ENCODE peak calls at places on chromosome 9, in five cellular contexts. V is heart right ventricle, F is colonic mucosa, O is upper lobe of right lung, T is K562. L is an unnamed sample.

GRCh38 chr9:33263131-33263935 is 1.2 kb downstream of the BAG1 start:
- DNase-seq in O (no peak), T (no peak), V (no peak), F (no peak), L (no peak)

GRCh38 chr9:81191222-81191621 is 498.1 kb downstream of the TLE1 start:
- DNase-seq in O (no peak), F (no peak), V (no peak), T (no peak), L (no peak)

GRCh38 chr9:125681086-125681622 is 25.9 kb downstream of the MAPKAP1 start:
- DNase-seq in O (no peak), T (no peak), V (no peak), F (no peak), L (no peak)

GRCh38 chr9:98226968-98227367 is 28.5 kb downstream of the TBC1D2 start:
- DNase-seq in O (no peak), T (no peak), F (no peak), V (no peak), L (no peak)

GRCh38 chr9:78860806-78861475 is 564.0 kb downstream of the PSAT1 start:
- DNase-seq in T (no peak), F (no peak), V (no peak), O (no peak), L (no peak)

GRCh38 chr9:98210435-98210834 is 18.0 kb upstream of the CORO2A start:
- DNase-seq in T (no peak), O (no peak), V (no peak), F (no peak), L (no peak)

GRCh38 chr9:14923701-14924100 is 13.5 kb upstream of the FREM1 start:
- DNase-seq in V (no peak), F (no peak), O (no peak), T (no peak), L (no peak)

GRCh38 chr9:131661954-131662621 is 77.8 kb downstream of the RAPGEF1 start:
- DNase-seq in V (no peak), T (peak), F (no peak), O (no peak), L (no peak)

GRCh38 chr9:2809692-2810423 is 34.0 kb downstream of the PUM3 start:
- DNase-seq in T (no peak), O (no peak), F (no peak), V (no peak), L (no peak)

GRCh38 chr9:107144475-107144874 is 138.6 kb upstream of the RAD23B start:
- DNase-seq in O (no peak), V (no peak), T (no peak), F (no peak), L (no peak)

GRCh38 chr9:119091074-119091473 is 278.2 kb downstream of the BRINP1 start:
- DNase-seq in O (no peak), T (no peak), F (no peak), V (no peak), L (no peak)

GRCh38 chr9:69173497-69173890 is 583 bp upstream of the TJP2 start:
- DNase-seq in T (no peak), F (no peak), V (no peak), O (no peak), L (no peak)

GRCh38 chr9:95250462-95251058 is 66.9 kb downstream of the FANCC start:
- DNase-seq in O (no peak), T (no peak), F (no peak), V (no peak), L (no peak)

GRCh38 chr9:88182501-88182900 is 44.2 kb upstream of the SPATA31C2 start:
- DNase-seq in V (no peak), O (no peak), F (no peak), T (no peak), L (no peak)

GRCh38 chr9:135101486-135101885 is 14.0 kb downstream of the OLFM1 start:
- DNase-seq in O (no peak), V (no peak), F (no peak), T (no peak), L (no peak)

GRCh38 chr9:126160067-126160853 is 166.4 kb upstream of the MVB12B start:
- DNase-seq in F (no peak), T (no peak), O (peak), V (no peak), L (no peak)

GRCh38 chr9:80359941-80360881 is 788.4 kb downstream of the TLE4 start:
- DNase-seq in T (no peak), O (no peak), V (no peak), F (no peak), L (no peak)

GRCh38 chr9:130118841-130119520 is 53.2 kb upstream of the NCS1 start:
- DNase-seq in O (no peak), V (no peak), T (no peak), F (no peak), L (no peak)

GRCh38 chr9:114691046-114691955 is 9.3 kb upstream of the TEX48 start:
- DNase-seq in F (no peak), V (no peak), T (no peak), O (no peak), L (no peak)

DNA sequence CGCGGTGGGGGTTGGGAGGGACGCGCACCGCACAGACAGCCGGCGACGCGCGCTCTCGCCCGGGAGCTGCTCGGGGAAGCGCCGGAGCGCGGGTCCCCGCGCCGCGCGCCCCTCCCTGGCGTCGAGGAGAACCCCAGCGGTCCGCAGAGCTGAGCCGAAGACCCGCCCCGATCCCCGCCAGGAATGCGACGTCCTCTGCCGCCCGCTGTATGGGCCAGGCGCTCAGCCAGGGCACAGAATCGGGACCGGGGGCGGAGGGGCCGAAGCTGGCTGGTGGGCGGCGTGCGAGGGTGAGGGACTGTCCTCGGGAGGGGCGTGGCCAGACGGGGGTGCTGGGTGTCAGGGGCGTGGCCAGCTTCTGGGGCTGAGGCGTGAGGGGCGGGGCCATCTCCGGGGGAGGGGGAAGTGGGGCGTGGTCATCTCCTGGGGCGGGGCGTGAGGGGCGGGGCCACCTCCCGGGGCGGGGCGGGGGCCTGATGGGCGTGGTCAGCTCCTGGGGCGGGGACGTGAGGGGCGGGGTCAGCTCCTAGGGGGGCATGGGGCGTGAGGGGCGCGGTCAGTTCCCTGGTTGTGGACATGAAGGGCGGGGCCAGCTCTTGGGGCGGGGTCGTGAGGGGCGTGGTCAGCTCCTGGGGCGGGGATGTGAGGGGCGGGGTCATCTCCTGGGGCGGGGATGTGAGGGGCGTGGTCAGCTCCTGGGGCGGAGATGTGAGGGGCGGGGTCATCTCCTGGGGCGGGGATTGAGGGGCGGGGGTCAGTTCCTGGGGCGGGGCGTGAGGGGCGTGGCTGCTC is 965 bp downstream of the PTGDS start:
- DNase-seq in T (peak), F (peak), V (peak), O (peak), L (no peak)
- TF ChIP-seq CTCF in T (no peak), F (no peak), V (no peak), O (no peak), L (no peak)

DNA sequence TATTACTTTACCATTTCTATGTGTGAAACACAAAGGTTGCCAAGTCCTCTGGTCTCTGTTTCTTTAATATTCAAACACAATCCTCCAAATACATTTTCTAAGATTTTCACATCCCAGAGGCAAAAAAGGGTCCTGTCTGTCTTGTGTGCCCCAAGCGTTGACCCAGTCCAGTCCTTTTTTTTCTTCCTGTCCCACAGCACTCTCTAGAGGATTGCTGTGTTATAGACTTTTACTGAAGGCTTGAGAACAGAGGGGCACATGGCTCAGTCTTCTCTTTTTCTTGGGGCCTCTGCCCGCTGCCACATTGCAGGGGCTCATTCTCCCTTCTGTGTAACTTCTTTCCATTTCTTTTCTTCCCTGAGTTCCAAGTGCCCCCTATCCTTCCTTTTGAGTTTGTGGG is 78.6 kb upstream of the SLC28A3 start:
- DNase-seq in V (no peak), F (no peak), T (no peak), O (no peak), L (no peak)
- TF ChIP-seq CTCF in V (peak), F (no peak), T (peak), O (no peak), L (peak)

GRCh38 chr9:108776920-108777650 is 78.7 kb downstream of the ACTL7B start:
- DNase-seq in V (no peak), F (no peak), O (no peak), T (no peak), L (no peak)
- TF ChIP-seq CTCF in V (peak), F (no peak), O (peak), T (no peak), L (peak)

GRCh38 chr9:124357591-124358361 is 57.5 kb downstream of the PSMB7 start:
- DNase-seq in O (no peak), T (no peak), V (no peak), F (no peak), L (no peak)
- TF ChIP-seq CTCF in O (no peak), T (peak), V (peak), F (no peak), L (peak)

DNA sequence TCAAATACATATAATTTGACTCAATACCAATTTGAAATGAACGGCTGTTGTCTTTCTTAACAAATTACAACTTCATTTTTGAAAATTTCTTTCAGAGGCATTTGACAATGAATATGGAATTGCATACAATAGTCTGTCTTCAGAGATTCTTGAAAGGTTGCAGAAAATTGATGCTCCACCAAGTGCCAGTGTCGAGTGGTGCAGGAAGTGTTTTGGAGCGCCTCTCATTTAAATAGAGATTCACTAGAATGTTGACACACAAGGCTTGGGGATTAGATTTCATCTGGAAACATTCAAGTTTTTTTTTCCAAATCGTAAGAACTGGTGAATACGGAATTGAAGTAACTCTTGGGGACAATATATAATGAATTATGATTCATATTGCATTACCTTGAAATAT is 8.1 kb downstream of the RPS6 start:
- DNase-seq in V (no peak), T (no peak), F (no peak), O (no peak), L (no peak)
- TF ChIP-seq CTCF in V (no peak), T (no peak), F (no peak), O (no peak), L (no peak)

GRCh38 chr9:136782452-136782851 is 8.7 kb upstream of the TMEM141 start:
- DNase-seq in V (no peak), T (no peak), F (no peak), O (no peak), L (no peak)

GRCh38 chr9:136784249-136784996 is 6.7 kb upstream of the TMEM141 start:
- DNase-seq in O (no peak), F (peak), V (no peak), T (peak), L (no peak)

GRCh38 chr9:136776947-136777346 is 12.6 kb upstream of the LCN15 start:
- DNase-seq in F (no peak), T (no peak), V (no peak), O (no peak), L (no peak)

GRCh38 chr9:136777359-136777758 is 13.0 kb upstream of the LCN15 start:
- DNase-seq in F (peak), V (no peak), O (no peak), T (no peak), L (no peak)

GRCh38 chr9:136779808-136780207 is 11.3 kb upstream of the TMEM141 start:
- DNase-seq in T (no peak), V (no peak), F (no peak), O (no peak), L (no peak)
- TF ChIP-seq CTCF in T (no peak), V (no peak), F (no peak), O (no peak), L (no peak)

GRCh38 chr9:127916665-127917581 is at the start of gene ST6GALNAC4:
- DNase-seq in F (peak), O (peak), V (peak), T (peak), L (peak)

GRCh38 chr9:127915325-127915752 is 1.5 kb downstream of the ST6GALNAC4 start:
- DNase-seq in V (no peak), T (peak), F (peak), O (no peak), L (no peak)

GRCh38 chr9:127917603-127918002 is 762 bp upstream of the ST6GALNAC4 start:
- DNase-seq in O (no peak), F (no peak), T (no peak), V (no peak), L (no peak)

GRCh38 chr9:127913682-127914081 is 3.2 kb downstream of the ST6GALNAC4 start:
- DNase-seq in F (peak), O (no peak), V (no peak), T (no peak), L (no peak)

GRCh38 chr9:127915801-127916664 is 808 bp downstream of the ST6GALNAC4 start:
- DNase-seq in T (no peak), F (peak), O (no peak), V (no peak), L (no peak)
- TF ChIP-seq CTCF in T (no peak), F (no peak), O (no peak), V (no peak), L (no peak)

DNA sequence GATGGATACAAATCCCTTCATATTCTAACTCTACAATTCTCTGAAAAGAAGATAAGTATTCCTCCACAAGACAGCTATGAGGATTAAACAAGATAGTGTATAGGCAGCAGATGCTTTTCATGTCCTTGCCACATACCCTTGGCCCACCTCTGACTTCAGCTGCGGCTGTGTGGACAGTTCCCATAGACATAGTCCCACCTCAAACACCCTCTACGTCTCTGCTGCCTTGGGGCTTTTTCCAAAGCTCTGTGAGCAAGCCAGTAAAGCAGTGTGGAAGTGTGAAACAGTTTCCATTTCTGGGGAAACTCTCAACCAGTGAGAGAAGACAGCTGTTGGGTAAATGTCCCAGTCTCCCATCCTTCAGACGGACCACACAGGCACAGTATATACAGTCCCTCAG is 125.5 kb downstream of the CDK5RAP2 start:
- DNase-seq in V (no peak), T (no peak), O (no peak), F (no peak), L (no peak)
- TF ChIP-seq CTCF in V (no peak), T (no peak), O (no peak), F (no peak), L (no peak)

GRCh38 chr9:10274983-10275382 is 337.8 kb downstream of the PTPRD start:
- DNase-seq in V (no peak), O (no peak), T (no peak), F (no peak), L (no peak)
- TF ChIP-seq CTCF in V (no peak), O (no peak), T (no peak), F (no peak), L (peak)

GRCh38 chr9:5428172-5428571 is 9.6 kb downstream of the PLGRKT start:
- DNase-seq in F (no peak), O (no peak), T (no peak), V (no peak), L (no peak)

GRCh38 chr9:5428794-5429528 is 8.8 kb downstream of the PLGRKT start:
- DNase-seq in T (no peak), V (no peak), F (no peak), O (no peak), L (no peak)

GRCh38 chr9:5427005-5427404 is 10.7 kb downstream of the PLGRKT start:
- DNase-seq in T (no peak), F (no peak), V (no peak), O (no peak), L (no peak)

GRCh38 chr9:5422276-5422675 is 15.4 kb downstream of the PLGRKT start:
- DNase-seq in T (no peak), F (no peak), O (no peak), V (no peak), L (no peak)

DNA sequence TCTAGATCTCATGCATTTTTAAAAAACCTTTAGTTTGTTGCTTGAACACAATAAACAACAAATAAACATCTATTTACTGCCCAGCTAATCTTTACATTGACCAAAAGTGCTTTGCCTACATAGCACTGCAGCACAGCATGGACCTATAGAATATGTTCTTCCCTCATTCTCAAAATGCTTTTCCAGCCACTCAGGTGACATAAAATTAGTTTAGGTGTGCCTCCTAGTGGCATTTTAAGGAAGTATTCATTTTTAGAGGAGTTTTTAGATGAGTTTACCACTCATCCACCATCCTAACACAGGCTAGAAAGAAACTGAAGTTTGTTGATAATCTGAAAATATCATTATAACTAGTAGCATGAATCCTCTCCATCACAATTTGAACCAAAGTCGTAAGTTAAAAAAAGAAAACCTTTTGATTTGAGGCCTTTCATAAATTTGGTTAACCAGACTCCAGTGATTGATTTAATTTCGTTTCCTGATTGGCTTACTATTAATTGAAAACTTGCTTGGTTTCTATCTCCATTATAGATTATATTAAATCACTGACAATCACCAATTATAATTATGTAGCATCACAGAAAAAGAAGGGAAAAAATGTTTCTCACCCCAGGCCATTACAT is 12.6 kb downstream of the PLGRKT start:
- DNase-seq in T (peak), V (no peak), F (no peak), O (no peak), L (no peak)
- TF ChIP-seq CTCF in T (peak), V (peak), F (peak), O (peak), L (peak)

L was measured in D721Med.